ENCODE peak calls at places on chromosomes 2 and 18, in ten cellular contexts. O is ACHN; X is stimulated activated naive CD8-positive, alpha-beta T cell treated with anti-CD3 and anti-CD28 coated beads, Interleukin-15, Interleukin-2, amounts not matched to agents 100 U/mL and 50 U/mL, for 24 hours; E is HEK293T; S is ecto neural progenitor cell; M is colonic mucosa; J is NCI-H1694; L is T-helper 1 cell; Q is NCI-H510A; G is midbrain. D is an unnamed sample.

GRCh38 chr18:56799756-56800155 is 148.6 kb downstream of the WDR7 start:
- DNase-seq in O (no peak), X (no peak), E (no peak), S (no peak), M (no peak), J (no peak), L (no peak), Q (no peak), G (no peak), D (no peak)

GRCh38 chr2:30628341-30628740 is 178.9 kb downstream of the CAPN13 start:
- DNase-seq in O (peak; percentile 44), X (no peak), E (no peak), S (no peak), M (no peak), J (no peak), L (no peak), Q (no peak), G (no peak), D (no peak)

GRCh38 chr2:10499275-10499907 is 51.3 kb upstream of the ODC1 start:
- DNase-seq in O (no peak), X (no peak), E (no peak), S (no peak), M (no peak), J (no peak), L (no peak), Q (peak; percentile 36), G (no peak), D (no peak)

GRCh38 chr2:46400041-46400440 is 79.3 kb upstream of the TMEM247 start:
- DNase-seq in O (no peak), X (no peak), E (no peak), S (no peak), M (no peak), J (no peak), L (no peak), Q (no peak), G (no peak), D (no peak)

GRCh38 chr18:61606759-61607158 is 273.5 kb downstream of the CDH20 start:
- DNase-seq in O (peak; percentile 76), X (no peak), E (no peak), S (peak; percentile 59), M (peak; percentile 33), J (no peak), L (no peak), Q (peak; percentile 3), G (no peak), D (no peak)

GRCh38 chr2:150063432-150063889 is 424.0 kb downstream of the RND3 start:
- DNase-seq in O (no peak), X (no peak), E (no peak), S (no peak), M (no peak), J (no peak), L (no peak), Q (no peak), G (no peak), D (no peak)

GRCh38 chr2:157936464-157936863 is 60.3 kb upstream of the ACVR1 start:
- DNase-seq in O (no peak), X (no peak), E (no peak), S (no peak), M (no peak), J (no peak), L (no peak), Q (no peak), G (no peak), D (no peak)

GRCh38 chr2:187500585-187501359 is 52.7 kb upstream of the CALCRL start:
- DNase-seq in O (peak; percentile 72), X (no peak), E (peak; percentile 16), S (no peak), M (no peak), J (no peak), L (no peak), Q (peak; percentile 1), G (no peak), D (no peak)

GRCh38 chr18:28115149-28115550 is 61.8 kb downstream of the CDH2 start:
- DNase-seq in O (peak; percentile 92), X (no peak), E (peak; percentile 10), S (no peak), M (no peak), J (no peak), L (no peak), Q (no peak), G (no peak), D (no peak)

GRCh38 chr2:100780203-100781008 is 39.5 kb upstream of the NPAS2 start:
- DNase-seq in O (peak; percentile 13), X (no peak), E (no peak), S (no peak), M (peak; percentile 46), J (no peak), L (no peak), Q (no peak), G (no peak), D (no peak)

GRCh38 chr2:79996709-79997108 is 307.8 kb downstream of the LRRTM1 start:
- DNase-seq in O (no peak), X (no peak), E (no peak), S (no peak), M (no peak), J (no peak), L (no peak), Q (no peak), G (no peak), D (no peak)

GRCh38 chr18:22337311-22337710 is 80.4 kb downstream of the CTAGE1 start:
- DNase-seq in O (no peak), X (no peak), E (no peak), S (no peak), M (no peak), J (no peak), L (no peak), Q (no peak), G (peak; percentile 0), D (no peak)

GRCh38 chr2:149399934-149400615 is 69.7 kb downstream of the LYPD6 start:
- DNase-seq in O (no peak), X (no peak), E (no peak), S (no peak), M (no peak), J (no peak), L (no peak), Q (peak; percentile 17), G (no peak), D (no peak)

GRCh38 chr18:51988277-51988676 is 351.7 kb upstream of the DCC start:
- DNase-seq in O (no peak), X (no peak), E (no peak), S (no peak), M (no peak), J (no peak), L (no peak), Q (no peak), G (no peak), D (no peak)

GRCh38 chr2:239406316-239406995 is 5.6 kb upstream of the HDAC4 start:
- DNase-seq in O (no peak), X (no peak), E (no peak), S (peak; percentile 29), M (no peak), J (no peak), L (no peak), Q (no peak), G (no peak), D (no peak)

GRCh38 chr2:197315371-197315770 is 4.8 kb upstream of the ANKRD44 start:
- DNase-seq in O (no peak), X (no peak), E (no peak), S (no peak), M (no peak), J (no peak), L (no peak), Q (no peak), G (no peak), D (no peak)

GRCh38 chr2:200665626-200666453 is 80.0 kb downstream of the AOX1 start:
- DNase-seq in O (no peak), X (no peak), E (no peak), S (no peak), M (no peak), J (no peak), L (no peak), Q (no peak), G (no peak), D (no peak)

GRCh38 chr2:46336560-46336959 is 39.4 kb downstream of the EPAS1 start:
- DNase-seq in O (no peak), X (no peak), E (no peak), S (no peak), M (no peak), J (no peak), L (no peak), Q (no peak), G (no peak), D (no peak)

GRCh38 chr2:198347349-198347748 is 543.0 kb downstream of the PLCL1 start:
- DNase-seq in O (no peak), X (no peak), E (no peak), S (no peak), M (no peak), J (no peak), L (no peak), Q (no peak), G (no peak), D (no peak)

GRCh38 chr2:21261591-21261990 is 137.8 kb downstream of the TDRD15 start:
- DNase-seq in O (no peak), X (no peak), E (no peak), S (peak; percentile 8), M (no peak), J (no peak), L (no peak), Q (no peak), G (no peak), D (no peak)

GRCh38 chr18:56351911-56352502 is 286.4 kb downstream of the TXNL1 start:
- DNase-seq in O (no peak), X (no peak), E (no peak), S (peak; percentile 52), M (no peak), J (no peak), L (no peak), Q (no peak), G (no peak), D (no peak)

GRCh38 chr2:44233450-44234128 is 41.7 kb upstream of the SLC3A1 start:
- DNase-seq in O (peak; percentile 89), X (no peak), E (no peak), S (no peak), M (no peak), J (no peak), L (no peak), Q (no peak), G (no peak), D (no peak)

GRCh38 chr2:15449542-15450236 is 111.4 kb downstream of the NBAS start:
- DNase-seq in O (no peak), X (no peak), E (peak; percentile 6), S (no peak), M (no peak), J (no peak), L (no peak), Q (no peak), G (no peak), D (no peak)

D was measured in DMS79.